ENCODE peak calls at places on chromosomes 12 and 14, in six cellular contexts. One of them, this sample, is unnamed.

GRCh38 chr12:129550353-129550752 is 353.5 kb downstream of the TMEM132D start:
- DNase-seq in CD4-positive, alpha-beta memory T cell: no peak
- DNase-seq in A549: no peak
- DNase-seq in right lobe of liver: no peak
- DNase-seq in heart left ventricle: no peak
- DNase-seq in PC-3: no peak
- DNase-seq in this sample: no peak

GRCh38 chr12:132454949-132455418 is 35.0 kb upstream of the FBRSL1 start:
- DNase-seq in CD4-positive, alpha-beta memory T cell: no peak
- DNase-seq in A549: no peak
- DNase-seq in right lobe of liver: peak; percentile 10
- DNase-seq in heart left ventricle: no peak
- DNase-seq in PC-3: no peak
- DNase-seq in this sample: no peak

GRCh38 chr14:96362071-96362964 is 823 bp downstream of the ATG2B start:
- DNase-seq in CD4-positive, alpha-beta memory T cell: peak; percentile 77
- DNase-seq in A549: peak; percentile 75
- DNase-seq in right lobe of liver: peak; percentile 55
- DNase-seq in heart left ventricle: peak; percentile 25
- DNase-seq in PC-3: peak; percentile 71
- DNase-seq in this sample: no peak

GRCh38 chr12:26138860-26139259 is 14.0 kb upstream of the BHLHE41 start:
- DNase-seq in CD4-positive, alpha-beta memory T cell: no peak
- DNase-seq in A549: no peak
- DNase-seq in right lobe of liver: no peak
- DNase-seq in heart left ventricle: no peak
- DNase-seq in PC-3: no peak
- DNase-seq in this sample: no peak

GRCh38 chr12:33296529-33296928 is 143.1 kb downstream of the SYT10 start:
- DNase-seq in CD4-positive, alpha-beta memory T cell: no peak
- DNase-seq in A549: no peak
- DNase-seq in right lobe of liver: no peak
- DNase-seq in heart left ventricle: no peak
- DNase-seq in PC-3: no peak
- DNase-seq in this sample: no peak

GRCh38 chr12:39102474-39103209 is 197.3 kb upstream of the CPNE8 start:
- DNase-seq in CD4-positive, alpha-beta memory T cell: no peak
- DNase-seq in A549: no peak
- DNase-seq in right lobe of liver: no peak
- DNase-seq in heart left ventricle: no peak
- DNase-seq in PC-3: peak; percentile 86
- DNase-seq in this sample: no peak

GRCh38 chr12:69042970-69043369 is 110.0 kb upstream of the CPM start:
- DNase-seq in CD4-positive, alpha-beta memory T cell: no peak
- DNase-seq in A549: no peak
- DNase-seq in right lobe of liver: no peak
- DNase-seq in heart left ventricle: no peak
- DNase-seq in PC-3: no peak
- DNase-seq in this sample: no peak

GRCh38 chr14:36096090-36096489 is 80.4 kb downstream of the PTCSC3 start:
- DNase-seq in CD4-positive, alpha-beta memory T cell: no peak
- DNase-seq in A549: no peak
- DNase-seq in right lobe of liver: no peak
- DNase-seq in heart left ventricle: no peak
- DNase-seq in PC-3: peak; percentile 37
- DNase-seq in this sample: no peak

GRCh38 chr12:120475643-120476042 is 6.1 kb upstream of the SRSF9 start:
- DNase-seq in CD4-positive, alpha-beta memory T cell: no peak
- DNase-seq in A549: no peak
- DNase-seq in right lobe of liver: no peak
- DNase-seq in heart left ventricle: no peak
- DNase-seq in PC-3: no peak
- DNase-seq in this sample: no peak

GRCh38 chr12:61513972-61514371 is 746.2 kb upstream of the USP15 start:
- DNase-seq in CD4-positive, alpha-beta memory T cell: no peak
- DNase-seq in A549: no peak
- DNase-seq in right lobe of liver: no peak
- DNase-seq in heart left ventricle: no peak
- DNase-seq in PC-3: no peak
- DNase-seq in this sample: no peak

GRCh38 chr12:31226639-31227038 is 99.3 kb downstream of the SINHCAF start:
- DNase-seq in CD4-positive, alpha-beta memory T cell: no peak
- DNase-seq in A549: no peak
- DNase-seq in right lobe of liver: no peak
- DNase-seq in heart left ventricle: no peak
- DNase-seq in PC-3: no peak
- DNase-seq in this sample: no peak

GRCh38 chr14:65336191-65336591 is 76.3 kb upstream of the FUT8 start:
- DNase-seq in CD4-positive, alpha-beta memory T cell: no peak
- DNase-seq in A549: no peak
- DNase-seq in right lobe of liver: no peak
- DNase-seq in heart left ventricle: no peak
- DNase-seq in PC-3: peak; percentile 29
- DNase-seq in this sample: no peak

GRCh38 chr14:54490448-54490805 is 1.6 kb upstream of the GMFB start:
- DNase-seq in CD4-positive, alpha-beta memory T cell: no peak
- DNase-seq in A549: no peak
- DNase-seq in right lobe of liver: no peak
- DNase-seq in heart left ventricle: no peak
- DNase-seq in PC-3: peak; percentile 63
- DNase-seq in this sample: no peak

GRCh38 chr12:122891661-122892525 is 4.0 kb downstream of the VPS37B start:
- DNase-seq in CD4-positive, alpha-beta memory T cell: no peak
- DNase-seq in A549: peak; percentile 52
- DNase-seq in right lobe of liver: no peak
- DNase-seq in heart left ventricle: no peak
- DNase-seq in PC-3: peak; percentile 88
- DNase-seq in this sample: no peak

GRCh38 chr14:30125322-30125944 is 197.8 kb upstream of the PRKD1 start:
- DNase-seq in CD4-positive, alpha-beta memory T cell: no peak
- DNase-seq in A549: no peak
- DNase-seq in right lobe of liver: no peak
- DNase-seq in heart left ventricle: no peak
- DNase-seq in PC-3: no peak
- DNase-seq in this sample: no peak

GRCh38 chr12:21818627-21819026 is 44.1 kb upstream of the KCNJ8 start:
- DNase-seq in CD4-positive, alpha-beta memory T cell: no peak
- DNase-seq in A549: no peak
- DNase-seq in right lobe of liver: no peak
- DNase-seq in heart left ventricle: no peak
- DNase-seq in PC-3: no peak
- DNase-seq in this sample: no peak

GRCh38 chr12:9787340-9787737 is 26.6 kb upstream of the CD69 start:
- DNase-seq in CD4-positive, alpha-beta memory T cell: no peak
- DNase-seq in A549: no peak
- DNase-seq in right lobe of liver: no peak
- DNase-seq in heart left ventricle: no peak
- DNase-seq in PC-3: no peak
- DNase-seq in this sample: no peak

GRCh38 chr14:68140111-68140741 is 320.6 kb downstream of the RAD51B start:
- DNase-seq in CD4-positive, alpha-beta memory T cell: no peak
- DNase-seq in A549: peak; percentile 99
- DNase-seq in right lobe of liver: no peak
- DNase-seq in heart left ventricle: peak; percentile 24
- DNase-seq in PC-3: peak; percentile 99
- DNase-seq in this sample: no peak

GRCh38 chr12:113633678-113634332 is 162.1 kb upstream of the LHX5 start:
- DNase-seq in CD4-positive, alpha-beta memory T cell: no peak
- DNase-seq in A549: no peak
- DNase-seq in right lobe of liver: no peak
- DNase-seq in heart left ventricle: no peak
- DNase-seq in PC-3: no peak
- DNase-seq in this sample: no peak

GRCh38 chr12:107912421-107913004 is 138.0 kb downstream of the ASCL4 start:
- DNase-seq in CD4-positive, alpha-beta memory T cell: peak; percentile 29
- DNase-seq in A549: peak; percentile 73
- DNase-seq in right lobe of liver: peak; percentile 35
- DNase-seq in heart left ventricle: peak; percentile 71
- DNase-seq in PC-3: peak; percentile 55
- DNase-seq in this sample: peak; percentile 54

GRCh38 chr12:11855993-11856374 is 206.5 kb downstream of the ETV6 start:
- DNase-seq in CD4-positive, alpha-beta memory T cell: no peak
- DNase-seq in A549: no peak
- DNase-seq in right lobe of liver: no peak
- DNase-seq in heart left ventricle: no peak
- DNase-seq in PC-3: no peak
- DNase-seq in this sample: no peak

GRCh38 chr12:42798811-42799438 is 209.4 kb upstream of the PRICKLE1 start:
- DNase-seq in CD4-positive, alpha-beta memory T cell: no peak
- DNase-seq in A549: no peak
- DNase-seq in right lobe of liver: no peak
- DNase-seq in heart left ventricle: no peak
- DNase-seq in PC-3: peak; percentile 43
- DNase-seq in this sample: no peak

GRCh38 chr12:29396774-29397173 is 15.8 kb upstream of the ERGIC2 start:
- DNase-seq in CD4-positive, alpha-beta memory T cell: no peak
- DNase-seq in A549: no peak
- DNase-seq in right lobe of liver: no peak
- DNase-seq in heart left ventricle: no peak
- DNase-seq in PC-3: peak; percentile 57
- DNase-seq in this sample: no peak

GRCh38 chr12:116179384-116179783 is 98.1 kb downstream of the MED13L start:
- DNase-seq in CD4-positive, alpha-beta memory T cell: no peak
- DNase-seq in A549: no peak
- DNase-seq in right lobe of liver: no peak
- DNase-seq in heart left ventricle: no peak
- DNase-seq in PC-3: no peak
- DNase-seq in this sample: no peak

GRCh38 chr12:113287899-113288282 is 47.0 kb downstream of the SLC8B1 start:
- DNase-seq in CD4-positive, alpha-beta memory T cell: no peak
- DNase-seq in A549: no peak
- DNase-seq in right lobe of liver: no peak
- DNase-seq in heart left ventricle: no peak
- DNase-seq in PC-3: no peak
- DNase-seq in this sample: no peak

DNA sequence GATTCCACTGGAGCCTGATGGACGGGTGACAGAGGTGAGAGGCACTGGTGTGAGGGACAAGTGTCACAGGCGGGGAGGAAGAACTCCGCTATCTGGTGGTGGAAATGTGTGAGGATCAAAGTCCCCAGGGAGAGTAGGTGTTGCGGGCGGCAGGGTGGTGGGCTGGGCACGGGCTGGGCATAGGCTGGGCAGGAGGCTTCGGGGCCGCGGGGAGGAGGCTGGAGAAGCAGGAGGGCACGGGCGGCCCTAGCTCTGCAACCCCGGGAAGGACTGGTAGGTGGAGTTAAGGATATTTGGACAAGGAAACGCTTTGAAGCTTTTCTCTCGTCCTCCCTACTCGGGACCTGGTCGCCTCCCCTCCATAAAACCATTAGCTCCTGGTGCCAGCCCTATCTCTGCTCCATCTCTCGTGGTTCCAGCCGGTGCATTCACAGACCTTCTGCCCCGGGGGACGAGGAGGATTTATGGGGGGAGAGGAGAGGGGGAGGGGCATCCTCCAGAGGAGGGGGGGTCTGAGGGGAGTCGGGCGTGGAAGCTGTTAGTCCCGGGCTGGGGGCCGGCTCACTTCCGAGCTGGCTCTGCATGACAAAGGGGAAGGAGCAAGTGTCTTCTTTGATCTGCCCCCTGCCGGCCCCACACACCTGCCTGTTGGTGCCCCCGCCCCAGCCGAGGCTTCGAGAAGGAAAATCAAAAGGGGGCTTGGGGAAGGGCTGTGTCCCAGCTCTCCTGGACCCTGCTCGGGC is 478 bp downstream of the WNT5B start:
- DNase-seq in CD4-positive, alpha-beta memory T cell: no peak
- DNase-seq in A549: no peak
- DNase-seq in right lobe of liver: peak; percentile 37
- DNase-seq in heart left ventricle: no peak
- DNase-seq in PC-3: no peak
- DNase-seq in this sample: no peak
- H3K27ac ChIP-seq in CD4-positive, alpha-beta memory T cell: no peak overlapping the region
- H3K27ac ChIP-seq in A549: peak overlapping the region; percentile 57
- H3K27ac ChIP-seq in right lobe of liver: no peak overlapping the region
- H3K27ac ChIP-seq in heart left ventricle: peak overlapping the region; percentile 1
- H3K27ac ChIP-seq in PC-3: no peak overlapping the region
- H3K27ac ChIP-seq in this sample: no peak overlapping the region

GRCh38 chr14:49999216-49999761 is 106.4 kb downstream of the ARF6 start:
- DNase-seq in CD4-positive, alpha-beta memory T cell: peak; percentile 75
- DNase-seq in A549: peak; percentile 77
- DNase-seq in right lobe of liver: peak; percentile 84
- DNase-seq in heart left ventricle: peak; percentile 85
- DNase-seq in PC-3: peak; percentile 92
- DNase-seq in this sample: no peak
- H3K4me1 ChIP-seq in CD4-positive, alpha-beta memory T cell: peaks cover 70% of the 10 kb centered on the region
- H3K4me1 ChIP-seq in A549: peaks cover 57% of the 10 kb centered on the region
- H3K4me1 ChIP-seq in right lobe of liver: peaks cover 38% of the 10 kb centered on the region
- H3K4me1 ChIP-seq in heart left ventricle: peaks cover 64% of the 10 kb centered on the region
- H3K4me1 ChIP-seq in PC-3: peaks cover 55% of the 10 kb centered on the region
- H3K4me1 ChIP-seq in this sample: peaks cover 10% of the 10 kb centered on the region

DNA sequence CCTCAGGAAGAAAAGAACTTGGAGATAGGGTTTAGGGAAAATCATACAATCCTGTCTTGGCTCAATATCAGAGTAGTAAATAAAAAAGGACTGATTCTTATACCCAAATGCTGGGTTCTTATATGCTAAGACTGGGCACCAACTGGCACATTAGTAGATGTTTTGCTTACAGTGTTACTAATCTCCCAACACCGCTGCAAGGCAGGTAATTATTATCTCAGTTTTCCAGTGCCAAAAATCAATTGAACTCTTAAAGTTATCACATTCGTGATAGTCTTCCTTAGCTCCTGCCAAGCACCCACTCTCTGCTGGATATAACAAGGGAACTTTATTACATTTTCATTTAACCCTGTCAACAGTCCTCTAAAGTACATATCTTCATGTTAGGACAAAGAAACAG is 25.0 kb upstream of the HIGD1C start:
- DNase-seq in CD4-positive, alpha-beta memory T cell: no peak
- DNase-seq in A549: no peak
- DNase-seq in right lobe of liver: no peak
- DNase-seq in heart left ventricle: no peak
- DNase-seq in PC-3: no peak
- DNase-seq in this sample: no peak
- H3K27ac ChIP-seq in CD4-positive, alpha-beta memory T cell: no peak overlapping the region
- H3K27ac ChIP-seq in A549: no peak overlapping the region
- H3K27ac ChIP-seq in right lobe of liver: peak overlapping the region; percentile 47
- H3K27ac ChIP-seq in heart left ventricle: no peak overlapping the region
- H3K27ac ChIP-seq in PC-3: no peak overlapping the region
- H3K27ac ChIP-seq in this sample: no peak overlapping the region

GRCh38 chr12:52876371-52876770 is 27.6 kb upstream of the KRT78 start:
- DNase-seq in CD4-positive, alpha-beta memory T cell: no peak
- DNase-seq in A549: peak; percentile 23
- DNase-seq in right lobe of liver: peak; percentile 33
- DNase-seq in heart left ventricle: peak; percentile 62
- DNase-seq in PC-3: peak; percentile 60
- DNase-seq in this sample: no peak

GRCh38 chr12:52877242-52877641 is 27.6 kb downstream of the KRT8 start:
- DNase-seq in CD4-positive, alpha-beta memory T cell: no peak
- DNase-seq in A549: peak; percentile 35
- DNase-seq in right lobe of liver: no peak
- DNase-seq in heart left ventricle: no peak
- DNase-seq in PC-3: no peak
- DNase-seq in this sample: no peak

GRCh38 chr12:52879394-52880351 is 25.2 kb downstream of the KRT8 start:
- DNase-seq in CD4-positive, alpha-beta memory T cell: peak; percentile 70
- DNase-seq in A549: peak; percentile 98
- DNase-seq in right lobe of liver: peak; percentile 78
- DNase-seq in heart left ventricle: peak; percentile 79
- DNase-seq in PC-3: peak; percentile 94
- DNase-seq in this sample: peak; percentile 94

GRCh38 chr12:52874573-52875435 is 26.0 kb upstream of the KRT78 start:
- DNase-seq in CD4-positive, alpha-beta memory T cell: no peak
- DNase-seq in A549: no peak
- DNase-seq in right lobe of liver: no peak
- DNase-seq in heart left ventricle: no peak
- DNase-seq in PC-3: peak; percentile 17
- DNase-seq in this sample: no peak

GRCh38 chr12:52878507-52879393 is 26.1 kb downstream of the KRT8 start:
- DNase-seq in CD4-positive, alpha-beta memory T cell: no peak
- DNase-seq in A549: no peak
- DNase-seq in right lobe of liver: no peak
- DNase-seq in heart left ventricle: no peak
- DNase-seq in PC-3: no peak
- DNase-seq in this sample: no peak
- H3K4me1 ChIP-seq in CD4-positive, alpha-beta memory T cell: peaks cover 14% of the 10 kb centered on the region
- H3K4me1 ChIP-seq in A549: peaks cover 61% of the 10 kb centered on the region
- H3K4me1 ChIP-seq in right lobe of liver: peaks cover 8% of the 10 kb centered on the region
- H3K4me1 ChIP-seq in heart left ventricle: peaks cover 23% of the 10 kb centered on the region
- H3K4me1 ChIP-seq in PC-3: peaks cover 35% of the 10 kb centered on the region
- H3K4me1 ChIP-seq in this sample: no peaks in the 10 kb centered on the region